ENCODE peak calls at places on chromosomes 5 and 9, in eight cellular contexts. N is adrenal gland, C is transverse colon, S is IMR-90, W is GM12878, H is Peyer's patch, Z is uterus, V is thyroid gland. X is an unnamed sample. For H3K36me3, the result is how much of the 10 kb centered on the place peaks cover.

GRCh38 chr9:16458696-16459420 is 411.6 kb downstream of the BNC2 start:
- DNase-seq in H (no peak), V (no peak), C (no peak), W (peak), S (peak), Z (no peak), N (no peak), X (no peak)

GRCh38 chr5:38515648-38516047 is 40.8 kb downstream of the LIFR start:
- DNase-seq in C (no peak), Z (no peak), V (no peak), H (no peak), N (no peak), S (peak), W (no peak), X (no peak)

GRCh38 chr9:8733096-8733954 is 933.7 kb upstream of the DMAC1 start:
- DNase-seq in C (no peak), W (no peak), N (peak), H (no peak), S (no peak), Z (no peak), V (peak), X (no peak)

GRCh38 chr9:306907-307306 is 92.2 kb downstream of the DOCK8 start:
- DNase-seq in C (peak), H (peak), N (peak), V (peak), S (no peak), Z (no peak), W (no peak), X (peak)

GRCh38 chr5:139446956-139447779 is 7.8 kb upstream of the DNAJC18 start:
- DNase-seq in H (peak), C (no peak), S (peak), Z (no peak), N (no peak), V (no peak), W (peak), X (no peak)

GRCh38 chr5:98096155-98096554 is 677.3 kb upstream of the RGMB start:
- DNase-seq in H (no peak), W (no peak), N (no peak), V (no peak), Z (no peak), S (peak), C (no peak), X (no peak)

GRCh38 chr5:94440015-94440414 is 178.4 kb downstream of the KIAA0825 start:
- DNase-seq in V (no peak), N (no peak), H (no peak), C (no peak), W (no peak), Z (no peak), S (no peak), X (no peak)

GRCh38 chr5:30957591-30957990 is 235.9 kb upstream of the CDH6 start:
- DNase-seq in V (no peak), N (no peak), W (no peak), C (no peak), H (no peak), Z (no peak), S (no peak), X (no peak)

GRCh38 chr5:61866930-61867329 is 439.1 kb upstream of the KIF2A start:
- DNase-seq in Z (no peak), S (peak), W (peak), H (no peak), C (no peak), V (no peak), N (no peak), X (no peak)

GRCh38 chr5:67900515-67900914 is 315.0 kb upstream of the PIK3R1 start:
- DNase-seq in N (no peak), H (no peak), W (no peak), V (no peak), C (no peak), Z (no peak), S (no peak), X (no peak)

GRCh38 chr5:134574521-134574920 is 49.1 kb downstream of the JADE2 start:
- DNase-seq in V (peak), C (no peak), S (peak), N (no peak), W (no peak), Z (no peak), H (no peak), X (no peak)

GRCh38 chr5:134571703-134572405 is 46.4 kb downstream of the JADE2 start:
- DNase-seq in C (no peak), S (no peak), H (no peak), V (no peak), W (no peak), Z (no peak), N (no peak), X (no peak)

GRCh38 chr5:134570365-134570758 is 44.9 kb downstream of the JADE2 start:
- DNase-seq in C (no peak), V (no peak), S (no peak), W (no peak), N (no peak), Z (no peak), H (no peak), X (no peak)

GRCh38 chr5:134570886-134571285 is 45.4 kb downstream of the JADE2 start:
- DNase-seq in N (no peak), C (no peak), Z (no peak), S (no peak), V (no peak), W (no peak), H (no peak), X (no peak)

DNA sequence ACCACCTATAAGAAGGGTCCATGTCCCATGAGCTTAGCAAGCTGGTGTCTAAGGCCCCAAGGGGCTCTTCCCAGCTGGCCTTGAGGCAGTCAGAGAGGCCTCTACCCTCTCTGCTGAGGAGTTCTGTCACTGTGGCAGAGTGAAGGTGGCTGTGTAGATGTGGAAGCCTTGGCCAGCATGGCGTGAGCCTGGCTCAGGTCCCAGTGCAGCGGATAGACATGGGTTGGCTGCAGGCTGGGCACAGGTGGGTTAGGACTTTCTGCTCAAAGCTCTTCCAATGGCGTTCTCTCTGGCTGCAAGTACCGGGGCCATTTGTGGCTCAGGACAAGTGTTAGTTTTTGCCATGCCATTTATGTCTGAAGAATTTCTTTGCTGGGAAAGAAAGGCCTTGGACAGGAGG is 47.3 kb downstream of the JADE2 start:
- DNase-seq in C (no peak), S (no peak), V (no peak), N (no peak), W (no peak), H (no peak), Z (no peak), X (no peak)
- H3K36me3 ChIP-seq in C (under half), S (half or more), V (half or more), N (under half), W (half or more), H (half or more), Z (under half), X (under half)

GRCh38 chr5:124642148-124642547 is 104.3 kb downstream of the ZNF608 start:
- DNase-seq in S (no peak), Z (no peak), N (no peak), H (no peak), W (no peak), C (no peak), V (no peak), X (no peak)
- TF ChIP-seq POLR2A in S (no peak), Z (no peak), N (no peak), H (no peak), W (no peak), C (no peak), V (no peak), X (no peak)

GRCh38 chr9:127912296-127912695 is 4.5 kb downstream of the ST6GALNAC4 start:
- DNase-seq in N (no peak), W (no peak), S (no peak), C (peak), Z (no peak), V (no peak), H (no peak), X (no peak)
- H3K36me3 ChIP-seq in N (under half), W (under half), S (under half), C (under half), Z (under half), V (under half), H (under half), X (under half)

GRCh38 chr9:107749787-107750444 is 260.3 kb upstream of the KLF4 start:
- DNase-seq in V (peak), W (no peak), Z (peak), N (peak), C (peak), H (peak), S (peak), X (peak)

GRCh38 chr9:107755267-107755666 is 265.7 kb upstream of the KLF4 start:
- DNase-seq in N (no peak), V (peak), Z (no peak), S (peak), C (peak), W (no peak), H (peak), X (peak)

GRCh38 chr9:107756091-107756490 is 266.5 kb upstream of the KLF4 start:
- DNase-seq in S (no peak), Z (no peak), N (no peak), W (no peak), C (no peak), V (no peak), H (no peak), X (no peak)

GRCh38 chr9:107750741-107751521 is 261.4 kb upstream of the KLF4 start:
- DNase-seq in W (no peak), H (peak), N (peak), S (peak), C (peak), Z (peak), V (peak), X (peak)

DNA sequence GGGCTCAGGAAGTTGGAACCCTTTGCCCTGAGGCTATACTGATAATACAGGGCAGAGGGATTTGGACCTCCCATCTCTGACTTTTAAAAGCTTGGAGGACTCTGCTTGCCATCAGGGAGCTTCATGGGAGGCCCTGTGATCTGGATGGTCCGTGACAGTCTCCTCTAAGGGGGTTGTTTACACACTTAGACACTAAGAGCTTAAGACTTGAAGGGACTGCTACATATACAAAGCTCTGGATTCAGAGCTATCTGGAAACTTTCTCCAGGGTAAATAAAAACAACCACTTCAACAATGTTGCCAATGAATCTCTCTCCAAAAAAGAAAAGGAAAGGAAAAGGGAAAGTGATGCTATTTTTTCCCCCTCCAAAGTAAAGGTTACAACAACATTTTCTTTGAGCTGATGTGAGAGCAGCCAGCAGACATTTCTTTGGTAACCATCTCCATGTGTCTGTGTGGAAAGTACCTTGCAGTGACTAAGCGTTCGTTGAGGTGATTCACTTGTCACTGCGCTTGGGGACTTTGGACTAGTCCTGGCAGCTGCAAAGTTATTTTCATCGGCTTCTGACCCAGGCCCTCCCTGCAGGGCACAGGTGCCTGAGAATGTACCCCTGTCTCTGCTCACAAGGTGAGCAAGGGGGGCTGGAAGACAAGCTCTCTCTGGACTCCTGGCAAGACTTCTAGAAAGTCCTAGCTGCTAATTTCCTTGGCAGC is 262.1 kb upstream of the KLF4 start:
- DNase-seq in Z (no peak), V (peak), W (peak), H (peak), C (peak), N (no peak), S (peak), X (peak)
- TF ChIP-seq POLR2A in Z (no peak), V (no peak), W (no peak), H (no peak), C (peak), N (no peak), S (no peak), X (no peak)

X was measured in body of pancreas.